ENCODE peak calls at places on chromosomes 13 and 19, in eight cellular contexts. One of them, this sample, is unnamed.

GRCh38 chr19:14165986-14166385 is 29.6 kb upstream of the ASF1B start:
- DNase-seq in cardiac muscle cell: no peak
- DNase-seq in stomach: no peak
- DNase-seq in mammary epithelial cell: no peak
- DNase-seq in left ventricle myocardium inferior: no peak
- DNase-seq in psoas muscle: no peak
- DNase-seq in suprapubic skin: no peak
- DNase-seq in pancreas: no peak
- DNase-seq in this sample: no peak

GRCh38 chr13:29937836-29938235 is 87.4 kb upstream of the UBL3 start:
- DNase-seq in cardiac muscle cell: no peak
- DNase-seq in stomach: no peak
- DNase-seq in pancreas: no peak
- DNase-seq in left ventricle myocardium inferior: no peak
- DNase-seq in mammary epithelial cell: no peak
- DNase-seq in psoas muscle: no peak
- DNase-seq in suprapubic skin: no peak
- DNase-seq in this sample: no peak

GRCh38 chr19:947707-948533 is 22.1 kb downstream of the ARID3A start:
- DNase-seq in pancreas: no peak
- DNase-seq in stomach: peak
- DNase-seq in psoas muscle: peak
- DNase-seq in mammary epithelial cell: no peak
- DNase-seq in left ventricle myocardium inferior: peak
- DNase-seq in suprapubic skin: no peak
- DNase-seq in cardiac muscle cell: no peak
- DNase-seq in this sample: no peak

GRCh38 chr13:75757336-75757735 is 121.2 kb downstream of the LMO7 start:
- DNase-seq in cardiac muscle cell: no peak
- DNase-seq in left ventricle myocardium inferior: no peak
- DNase-seq in suprapubic skin: no peak
- DNase-seq in pancreas: no peak
- DNase-seq in stomach: no peak
- DNase-seq in mammary epithelial cell: no peak
- DNase-seq in psoas muscle: no peak
- DNase-seq in this sample: no peak

GRCh38 chr13:77507931-77508776 is 27.4 kb upstream of the SCEL start:
- DNase-seq in stomach: no peak
- DNase-seq in psoas muscle: no peak
- DNase-seq in suprapubic skin: no peak
- DNase-seq in mammary epithelial cell: peak
- DNase-seq in cardiac muscle cell: peak
- DNase-seq in left ventricle myocardium inferior: no peak
- DNase-seq in pancreas: no peak
- DNase-seq in this sample: no peak

GRCh38 chr19:56133858-56134654 is 7.0 kb upstream of the ZNF444 start:
- DNase-seq in cardiac muscle cell: peak
- DNase-seq in suprapubic skin: no peak
- DNase-seq in left ventricle myocardium inferior: no peak
- DNase-seq in mammary epithelial cell: peak
- DNase-seq in pancreas: no peak
- DNase-seq in stomach: no peak
- DNase-seq in psoas muscle: no peak
- DNase-seq in this sample: no peak

GRCh38 chr13:78497702-78498319 is 105.5 kb downstream of the POU4F1 start:
- DNase-seq in pancreas: no peak
- DNase-seq in cardiac muscle cell: no peak
- DNase-seq in suprapubic skin: no peak
- DNase-seq in stomach: no peak
- DNase-seq in psoas muscle: no peak
- DNase-seq in mammary epithelial cell: no peak
- DNase-seq in left ventricle myocardium inferior: peak
- DNase-seq in this sample: no peak

GRCh38 chr13:50012396-50013169 is 2.7 kb upstream of the KCNRG start:
- DNase-seq in pancreas: no peak
- DNase-seq in left ventricle myocardium inferior: no peak
- DNase-seq in psoas muscle: no peak
- DNase-seq in mammary epithelial cell: no peak
- DNase-seq in cardiac muscle cell: peak
- DNase-seq in stomach: no peak
- DNase-seq in suprapubic skin: no peak
- DNase-seq in this sample: no peak

GRCh38 chr19:56973713-56974553 is 133.4 kb upstream of the PEG3 start:
- DNase-seq in suprapubic skin: no peak
- DNase-seq in left ventricle myocardium inferior: no peak
- DNase-seq in psoas muscle: no peak
- DNase-seq in mammary epithelial cell: no peak
- DNase-seq in pancreas: no peak
- DNase-seq in stomach: no peak
- DNase-seq in cardiac muscle cell: no peak
- DNase-seq in this sample: no peak

GRCh38 chr13:110008816-110009215 is 222.4 kb upstream of the IRS2 start:
- DNase-seq in suprapubic skin: no peak
- DNase-seq in mammary epithelial cell: no peak
- DNase-seq in stomach: no peak
- DNase-seq in left ventricle myocardium inferior: no peak
- DNase-seq in psoas muscle: no peak
- DNase-seq in pancreas: no peak
- DNase-seq in cardiac muscle cell: no peak
- DNase-seq in this sample: no peak

GRCh38 chr19:2569596-2570465 is 93.9 kb downstream of the GADD45B start:
- DNase-seq in suprapubic skin: peak
- DNase-seq in left ventricle myocardium inferior: no peak
- DNase-seq in mammary epithelial cell: no peak
- DNase-seq in psoas muscle: no peak
- DNase-seq in pancreas: no peak
- DNase-seq in stomach: no peak
- DNase-seq in cardiac muscle cell: no peak
- DNase-seq in this sample: no peak

GRCh38 chr13:80123945-80124344 is 217.0 kb downstream of the SPRY2 start:
- DNase-seq in pancreas: no peak
- DNase-seq in suprapubic skin: no peak
- DNase-seq in mammary epithelial cell: no peak
- DNase-seq in psoas muscle: no peak
- DNase-seq in cardiac muscle cell: no peak
- DNase-seq in left ventricle myocardium inferior: no peak
- DNase-seq in stomach: no peak
- DNase-seq in this sample: no peak

GRCh38 chr13:44710576-44710975 is 134.4 kb upstream of the TSC22D1 start:
- DNase-seq in suprapubic skin: no peak
- DNase-seq in cardiac muscle cell: peak
- DNase-seq in psoas muscle: no peak
- DNase-seq in pancreas: no peak
- DNase-seq in stomach: no peak
- DNase-seq in left ventricle myocardium inferior: no peak
- DNase-seq in mammary epithelial cell: peak
- DNase-seq in this sample: no peak

GRCh38 chr13:108315273-108315672 is 45.8 kb downstream of the TNFSF13B start:
- DNase-seq in stomach: no peak
- DNase-seq in cardiac muscle cell: no peak
- DNase-seq in psoas muscle: no peak
- DNase-seq in left ventricle myocardium inferior: no peak
- DNase-seq in mammary epithelial cell: no peak
- DNase-seq in pancreas: no peak
- DNase-seq in suprapubic skin: no peak
- DNase-seq in this sample: no peak

GRCh38 chr19:13992025-13992424 is 14.1 kb downstream of the RFX1 start:
- DNase-seq in cardiac muscle cell: no peak
- DNase-seq in left ventricle myocardium inferior: no peak
- DNase-seq in psoas muscle: no peak
- DNase-seq in mammary epithelial cell: no peak
- DNase-seq in suprapubic skin: no peak
- DNase-seq in stomach: no peak
- DNase-seq in pancreas: no peak
- DNase-seq in this sample: no peak

GRCh38 chr13:40993987-40994386 is 25.1 kb downstream of the ELF1 start:
- DNase-seq in pancreas: peak
- DNase-seq in left ventricle myocardium inferior: no peak
- DNase-seq in stomach: peak
- DNase-seq in psoas muscle: no peak
- DNase-seq in mammary epithelial cell: peak
- DNase-seq in cardiac muscle cell: no peak
- DNase-seq in suprapubic skin: no peak
- DNase-seq in this sample: no peak

GRCh38 chr19:5126498-5127223 is 157.7 kb downstream of the KDM4B start:
- DNase-seq in pancreas: no peak
- DNase-seq in cardiac muscle cell: no peak
- DNase-seq in psoas muscle: no peak
- DNase-seq in mammary epithelial cell: no peak
- DNase-seq in suprapubic skin: no peak
- DNase-seq in left ventricle myocardium inferior: no peak
- DNase-seq in stomach: no peak
- DNase-seq in this sample: no peak

GRCh38 chr13:30463820-30464495 is 1.8 kb downstream of the HMGB1 start:
- DNase-seq in pancreas: peak
- DNase-seq in left ventricle myocardium inferior: peak
- DNase-seq in mammary epithelial cell: peak
- DNase-seq in cardiac muscle cell: peak
- DNase-seq in psoas muscle: peak
- DNase-seq in suprapubic skin: peak
- DNase-seq in stomach: peak
- DNase-seq in this sample: peak

DNA sequence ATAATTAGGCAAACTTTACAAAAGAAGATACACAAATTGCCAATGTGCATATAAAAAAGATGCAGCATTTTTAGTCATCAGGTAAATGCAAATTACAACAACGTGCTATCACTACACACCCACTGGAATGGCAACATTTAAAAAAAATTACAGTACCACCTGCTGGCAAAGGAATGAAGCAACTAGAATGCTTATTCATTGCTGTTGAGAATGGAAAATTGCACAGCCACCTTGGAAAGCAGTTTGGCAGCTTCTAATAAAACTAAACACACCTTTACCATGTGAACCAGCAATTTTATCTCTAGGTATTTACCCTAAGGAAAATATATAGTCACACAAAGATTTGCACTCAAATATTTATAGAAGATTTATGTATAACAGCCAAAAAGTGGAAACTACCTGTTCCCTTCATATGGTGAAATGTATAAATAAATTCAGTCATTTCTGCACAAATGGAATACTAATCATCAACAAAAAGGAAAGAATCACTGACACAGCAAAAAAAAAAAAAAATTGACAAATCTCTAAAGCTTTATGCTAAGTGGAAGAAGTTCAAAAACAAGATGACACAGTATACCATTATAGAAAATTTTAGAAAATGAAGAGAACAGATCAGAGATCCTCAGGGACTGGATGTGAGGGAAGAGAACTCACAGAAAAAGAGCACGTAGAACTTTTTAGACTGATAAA is 30.3 kb downstream of the OXGR1 start:
- DNase-seq in cardiac muscle cell: no peak
- DNase-seq in left ventricle myocardium inferior: no peak
- DNase-seq in suprapubic skin: no peak
- DNase-seq in stomach: no peak
- DNase-seq in psoas muscle: no peak
- DNase-seq in mammary epithelial cell: peak
- DNase-seq in pancreas: no peak
- DNase-seq in this sample: no peak
- TF ChIP-seq CTCF in cardiac muscle cell: no peak
- TF ChIP-seq CTCF in left ventricle myocardium inferior: no peak
- TF ChIP-seq CTCF in suprapubic skin: no peak
- TF ChIP-seq CTCF in stomach: no peak
- TF ChIP-seq CTCF in psoas muscle: no peak
- TF ChIP-seq CTCF in mammary epithelial cell: peak
- TF ChIP-seq CTCF in pancreas: no peak
- TF ChIP-seq CTCF in this sample: no peak

GRCh38 chr19:18001837-18002345 is 6.1 kb upstream of the ARRDC2 start:
- DNase-seq in left ventricle myocardium inferior: no peak
- DNase-seq in psoas muscle: no peak
- DNase-seq in mammary epithelial cell: no peak
- DNase-seq in cardiac muscle cell: no peak
- DNase-seq in pancreas: no peak
- DNase-seq in suprapubic skin: no peak
- DNase-seq in stomach: no peak
- DNase-seq in this sample: no peak
- H3K27ac ChIP-seq in left ventricle myocardium inferior: peak
- H3K27ac ChIP-seq in psoas muscle: peak
- H3K27ac ChIP-seq in mammary epithelial cell: peak
- H3K27ac ChIP-seq in cardiac muscle cell: no peak
- H3K27ac ChIP-seq in pancreas: no peak
- H3K27ac ChIP-seq in suprapubic skin: peak
- H3K27ac ChIP-seq in stomach: peak
- H3K27ac ChIP-seq in this sample: peak

DNA sequence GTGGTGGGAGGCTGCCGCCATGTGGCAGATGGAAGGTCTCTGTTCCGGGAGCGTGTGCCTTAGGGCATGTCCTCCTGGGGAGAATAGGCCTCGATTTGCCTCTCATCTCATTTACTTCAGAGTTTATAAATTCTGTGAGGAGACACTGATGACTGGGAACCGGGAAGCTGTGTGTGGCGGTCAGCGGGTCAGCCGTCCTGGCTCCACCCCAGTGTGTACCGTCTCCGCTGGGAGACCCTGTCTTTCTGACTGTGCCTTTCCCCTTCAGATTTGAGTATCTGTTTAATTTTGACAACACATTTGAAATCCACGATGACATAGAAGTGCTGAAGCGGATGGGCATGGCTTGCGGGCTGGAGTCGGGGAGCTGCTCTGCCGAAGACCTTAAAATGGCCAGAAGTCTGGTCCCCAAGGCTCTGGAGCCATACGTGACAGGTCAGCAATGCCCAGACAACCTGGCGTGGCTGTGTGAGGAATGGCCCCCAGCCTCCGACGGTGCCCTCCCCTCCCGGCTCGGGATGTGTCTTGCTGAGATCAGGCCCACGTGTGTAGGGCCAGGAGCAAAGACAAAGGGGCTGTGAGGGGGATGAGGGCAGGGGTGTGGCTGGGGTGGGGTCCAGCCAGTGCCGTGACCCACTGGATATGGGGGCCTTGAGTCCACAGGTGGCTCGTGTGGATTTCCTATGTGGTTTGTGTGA is 21.6 kb downstream of the ATP4B start:
- DNase-seq in psoas muscle: peak
- DNase-seq in mammary epithelial cell: no peak
- DNase-seq in left ventricle myocardium inferior: peak
- DNase-seq in stomach: no peak
- DNase-seq in cardiac muscle cell: no peak
- DNase-seq in pancreas: no peak
- DNase-seq in suprapubic skin: peak
- DNase-seq in this sample: no peak
- TF ChIP-seq CTCF in psoas muscle: no peak
- TF ChIP-seq CTCF in mammary epithelial cell: no peak
- TF ChIP-seq CTCF in left ventricle myocardium inferior: no peak
- TF ChIP-seq CTCF in stomach: no peak
- TF ChIP-seq CTCF in cardiac muscle cell: no peak
- TF ChIP-seq CTCF in pancreas: no peak
- TF ChIP-seq CTCF in suprapubic skin: no peak
- TF ChIP-seq CTCF in this sample: no peak

DNA sequence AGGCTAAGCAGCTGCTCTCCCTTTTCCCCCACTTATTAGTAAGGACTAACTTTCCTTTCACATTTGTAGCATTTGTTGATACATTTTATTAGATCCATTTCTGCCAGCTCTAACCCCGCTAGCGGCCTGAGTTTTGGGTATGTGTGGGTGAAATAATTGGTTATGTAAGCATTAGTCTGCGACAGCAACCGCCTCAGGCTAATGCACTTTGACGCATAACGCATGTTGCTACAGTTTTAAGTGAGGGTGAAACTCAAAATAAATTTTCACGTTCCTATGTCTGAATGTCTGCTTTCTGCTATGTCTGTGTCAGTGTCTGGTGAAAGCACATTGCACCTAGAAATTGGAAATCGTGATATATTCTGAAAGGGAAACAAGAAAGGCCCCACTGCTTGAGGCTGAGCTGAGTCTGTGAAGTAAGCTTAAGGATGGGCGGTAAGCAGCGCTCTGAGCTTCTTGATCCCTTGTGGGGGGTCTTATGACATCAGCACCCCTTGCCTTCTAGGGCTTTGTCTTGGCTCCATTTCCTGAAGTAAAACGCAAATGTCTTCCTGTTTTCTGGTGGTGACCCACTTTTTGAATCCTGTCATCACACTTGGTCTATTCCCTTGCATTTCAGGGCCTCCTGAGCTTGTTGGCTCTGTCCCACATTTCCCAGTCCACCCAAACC is 648.2 kb upstream of the ARGLU1 start:
- DNase-seq in mammary epithelial cell: peak
- DNase-seq in cardiac muscle cell: no peak
- DNase-seq in left ventricle myocardium inferior: no peak
- DNase-seq in suprapubic skin: no peak
- DNase-seq in psoas muscle: no peak
- DNase-seq in stomach: no peak
- DNase-seq in pancreas: no peak
- DNase-seq in this sample: no peak
- H3K27ac ChIP-seq in mammary epithelial cell: no peak
- H3K27ac ChIP-seq in cardiac muscle cell: no peak
- H3K27ac ChIP-seq in left ventricle myocardium inferior: no peak
- H3K27ac ChIP-seq in suprapubic skin: no peak
- H3K27ac ChIP-seq in psoas muscle: no peak
- H3K27ac ChIP-seq in stomach: no peak
- H3K27ac ChIP-seq in pancreas: no peak
- H3K27ac ChIP-seq in this sample: peak